ENCODE peak calls at places on chromosomes 2 and 18, in nine cellular contexts. Q is NCI-H2029; B is KBM-7; G is H4; Y is stimulated activated CD4-positive, alpha-beta T cell treated with anti-CD3 and anti-CD28 coated beads, Interleukin-4, amount 100 ng/mL, for 48 hours; W is stimulated activated naive CD4-positive, alpha-beta T cell; U is mesendoderm; C is tibial artery; J is activated T-cell treated with anti-CD3 and anti-CD28 coated beads, Interleukin-2, amount 50 U/mL, for 72 hours. M is an unnamed sample.
A peak's percentile ranks its signal among the peaks of the same experiment; 100 is the strongest.

GRCh38 chr2:26922638-26923466 is 47.6 kb upstream of the MAPRE3 start:
- DNase-seq in Q (peak; percentile 9), B (peak; percentile 72), G (peak; percentile 33), Y (peak; percentile 27), W (peak; percentile 7), U (peak; percentile 79), C (peak; percentile 63), J (peak; percentile 35), M (peak; percentile 48)

GRCh38 chr2:215573495-215573894 is 137.6 kb upstream of the FN1 start:
- DNase-seq in Q (no peak), B (no peak), G (no peak), Y (no peak), W (no peak), U (no peak), C (no peak), J (no peak), M (no peak)

GRCh38 chr18:63762518-63762917 is 12.7 kb upstream of the SERPINB7 start:
- DNase-seq in Q (no peak), B (no peak), G (no peak), Y (no peak), W (no peak), U (no peak), C (no peak), J (no peak), M (no peak)

GRCh38 chr2:17816396-17817245 is at the start of gene MSGN1:
- DNase-seq in Q (no peak), B (no peak), G (no peak), Y (no peak), W (no peak), U (no peak), C (no peak), J (no peak), M (no peak)

GRCh38 chr2:57864926-57865325 is 181.7 kb upstream of the VRK2 start:
- DNase-seq in Q (no peak), B (no peak), G (no peak), Y (no peak), W (no peak), U (no peak), C (no peak), J (no peak), M (no peak)

GRCh38 chr2:85237849-85238570 is 89.8 kb downstream of the TGOLN2 start:
- DNase-seq in Q (no peak), B (no peak), G (no peak), Y (no peak), W (no peak), U (peak; percentile 94), C (no peak), J (no peak), M (no peak)

GRCh38 chr2:43132523-43133301 is 93.7 kb downstream of the ZFP36L2 start:
- DNase-seq in Q (no peak), B (peak; percentile 51), G (no peak), Y (no peak), W (no peak), U (no peak), C (no peak), J (peak; percentile 51), M (no peak)

GRCh38 chr2:137957033-137957432 is 7.2 kb upstream of the HNMT start:
- DNase-seq in Q (no peak), B (no peak), G (peak; percentile 87), Y (no peak), W (no peak), U (no peak), C (no peak), J (no peak), M (no peak)

GRCh38 chr18:21897811-21898210 is 157.2 kb downstream of the MIB1 start:
- DNase-seq in Q (no peak), B (peak; percentile 63), G (peak; percentile 34), Y (peak; percentile 14), W (no peak), U (peak; percentile 79), C (no peak), J (peak; percentile 31), M (no peak)

GRCh38 chr2:160269365-160269764 is 69.3 kb upstream of the ITGB6 start:
- DNase-seq in Q (peak; percentile 71), B (no peak), G (no peak), Y (no peak), W (no peak), U (no peak), C (no peak), J (no peak), M (no peak)

GRCh38 chr2:217966399-217967068 is 36.3 kb downstream of the TNS1 start:
- DNase-seq in Q (no peak), B (no peak), G (no peak), Y (no peak), W (no peak), U (no peak), C (peak; percentile 61), J (no peak), M (no peak)

GRCh38 chr2:212088353-212088752 is 450.2 kb downstream of the ERBB4 start:
- DNase-seq in Q (no peak), B (no peak), G (no peak), Y (no peak), W (no peak), U (no peak), C (no peak), J (no peak), M (no peak)

GRCh38 chr2:228084717-228085116 is 96.8 kb downstream of the SPHKAP start:
- DNase-seq in Q (no peak), B (no peak), G (no peak), Y (no peak), W (no peak), U (no peak), C (no peak), J (no peak), M (no peak)

GRCh38 chr2:190179754-190180312 is 117.3 kb upstream of the MSTN start:
- DNase-seq in Q (no peak), B (no peak), G (no peak), Y (no peak), W (no peak), U (no peak), C (no peak), J (no peak), M (no peak)

GRCh38 chr2:128486640-128487375 is 168.1 kb upstream of the HS6ST1 start:
- DNase-seq in Q (no peak), B (no peak), G (no peak), Y (no peak), W (no peak), U (no peak), C (peak; percentile 34), J (no peak), M (peak; percentile 13)

GRCh38 chr2:203808041-203808750 is 59.4 kb upstream of the CTLA4 start:
- DNase-seq in Q (no peak), B (no peak), G (peak; percentile 74), Y (no peak), W (no peak), U (peak; percentile 30), C (no peak), J (no peak), M (no peak)

GRCh38 chr18:67104700-67105284 is 411.7 kb downstream of the DSEL start:
- DNase-seq in Q (no peak), B (peak; percentile 44), G (peak; percentile 81), Y (peak; percentile 24), W (no peak), U (peak; percentile 89), C (no peak), J (peak; percentile 37), M (no peak)

GRCh38 chr18:41121116-41121826 is 833.8 kb upstream of the PIK3C3 start:
- DNase-seq in Q (no peak), B (no peak), G (peak; percentile 9), Y (no peak), W (no peak), U (no peak), C (no peak), J (no peak), M (no peak)

GRCh38 chr2:134155134-134155533 is 98.7 kb upstream of the MGAT5 start:
- DNase-seq in Q (no peak), B (no peak), G (no peak), Y (no peak), W (no peak), U (no peak), C (no peak), J (no peak), M (no peak)

GRCh38 chr2:35503738-35504160 is 851.8 kb upstream of the CRIM1 start:
- DNase-seq in Q (no peak), B (no peak), G (no peak), Y (no peak), W (no peak), U (no peak), C (no peak), J (no peak), M (no peak)

GRCh38 chr2:203759692-203760365 is 53.4 kb downstream of the CD28 start:
- DNase-seq in Q (no peak), B (no peak), G (peak; percentile 36), Y (no peak), W (no peak), U (peak; percentile 30), C (no peak), J (no peak), M (no peak)

GRCh38 chr18:46736136-46736535 is 20.7 kb downstream of the ST8SIA5 start:
- DNase-seq in Q (no peak), B (no peak), G (no peak), Y (no peak), W (no peak), U (no peak), C (no peak), J (no peak), M (no peak)

GRCh38 chr18:8814206-8814605 is 108.8 kb downstream of the MTCL1 start:
- DNase-seq in Q (no peak), B (no peak), G (no peak), Y (no peak), W (no peak), U (no peak), C (no peak), J (no peak), M (no peak)

GRCh38 chr2:57180042-57180567 is 866.5 kb upstream of the VRK2 start:
- DNase-seq in Q (no peak), B (no peak), G (no peak), Y (no peak), W (no peak), U (peak; percentile 21), C (no peak), J (no peak), M (no peak)

GRCh38 chr18:62064361-62064760 is 122.5 kb downstream of the PIGN start:
- DNase-seq in Q (no peak), B (no peak), G (no peak), Y (no peak), W (no peak), U (no peak), C (no peak), J (no peak), M (no peak)

GRCh38 chr2:88831792-88832248 is 140.3 kb downstream of the RPIA start:
- DNase-seq in Q (no peak), B (peak; percentile 73), G (peak; percentile 33), Y (peak; percentile 55), W (peak; percentile 7), U (peak; percentile 92), C (no peak), J (peak; percentile 64), M (peak; percentile 10)

GRCh38 chr2:227473019-227473461 is 1.1 kb downstream of the AGFG1 start:
- DNase-seq in Q (peak; percentile 28), B (no peak), G (no peak), Y (no peak), W (no peak), U (peak; percentile 45), C (no peak), J (no peak), M (no peak)

GRCh38 chr2:65576861-65577601 is 144.6 kb upstream of the SPRED2 start:
- DNase-seq in Q (no peak), B (no peak), G (peak; percentile 91), Y (no peak), W (no peak), U (peak; percentile 92), C (no peak), J (no peak), M (no peak)

GRCh38 chr18:427005-427404 is 73.5 kb downstream of the COLEC12 start:
- DNase-seq in Q (no peak), B (no peak), G (no peak), Y (no peak), W (no peak), U (no peak), C (no peak), J (no peak), M (no peak)

GRCh38 chr2:893311-893710 is 57.3 kb upstream of the SNTG2 start:
- DNase-seq in Q (no peak), B (no peak), G (peak; percentile 10), Y (no peak), W (no peak), U (peak; percentile 90), C (no peak), J (no peak), M (no peak)

GRCh38 chr18:22559414-22560282 is 141.9 kb upstream of the CTAGE1 start:
- DNase-seq in Q (no peak), B (no peak), G (peak; percentile 63), Y (no peak), W (no peak), U (peak; percentile 75), C (peak; percentile 86), J (peak; percentile 12), M (no peak)